ENCODE peak calls at places on chromosomes 6 and 20, in eight cellular contexts. E is HepG2, N is ovary, M is esophagus squamous epithelium, Z is uterus, I is endothelial cell of umbilical vein, Y is stomach, C is NB4. K is an unnamed sample.

GRCh38 chr6:22248513-22249308 is 48.1 kb downstream of the PRL start:
- DNase-seq in E (peak; percentile 6), I (peak; percentile 28), Z (no peak), M (no peak), C (no peak), N (no peak), Y (no peak), K (no peak)

GRCh38 chr6:11270030-11271027 is 37.9 kb upstream of the NEDD9 start:
- DNase-seq in I (peak; percentile 11), M (no peak), E (peak; percentile 72), C (no peak), N (peak; percentile 51), Y (no peak), Z (no peak), K (no peak)

GRCh38 chr6:113825776-113826175 is 31.4 kb upstream of the MARCKS start:
- DNase-seq in C (no peak), N (peak; percentile 83), I (no peak), Z (peak; percentile 80), M (no peak), Y (peak; percentile 90), E (no peak), K (no peak)

GRCh38 chr20:21936261-21936660 is 230.8 kb downstream of the PAX1 start:
- DNase-seq in Z (no peak), Y (no peak), E (no peak), N (no peak), M (no peak), C (no peak), I (no peak), K (no peak)

GRCh38 chr6:123715243-123715863 is 78.6 kb upstream of the TRDN start:
- DNase-seq in E (peak; percentile 39), Z (no peak), M (no peak), C (peak; percentile 54), I (peak; percentile 55), N (no peak), Y (no peak), K (no peak)

GRCh38 chr6:124522335-124522734 is 439.9 kb upstream of the RNF217 start:
- DNase-seq in Y (no peak), M (no peak), Z (no peak), N (no peak), C (no peak), I (no peak), E (no peak), K (no peak)

GRCh38 chr6:117265425-117266266 is at the start of gene VGLL2:
- DNase-seq in E (peak; percentile 15), I (peak; percentile 12), N (peak; percentile 29), C (no peak), Z (no peak), M (no peak), Y (no peak), K (peak; percentile 71)

GRCh38 chr20:54733687-54734086 is 258.3 kb downstream of the DOK5 start:
- DNase-seq in Z (no peak), I (no peak), C (no peak), M (no peak), Y (no peak), N (no peak), E (no peak), K (no peak)

GRCh38 chr6:26026833-26027490 is 60.3 kb upstream of the HFE start:
- DNase-seq in I (peak; percentile 92), C (peak; percentile 99), E (peak; percentile 97), N (peak; percentile 90), Y (peak; percentile 93), Z (peak; percentile 90), M (peak; percentile 71), K (peak; percentile 95)

GRCh38 chr6:21149460-21149859 is 444.1 kb upstream of the SOX4 start:
- DNase-seq in C (no peak), N (no peak), E (no peak), M (no peak), Z (no peak), Y (no peak), I (no peak), K (no peak)

GRCh38 chr6:47083586-47084047 is 41.5 kb upstream of the ADGRF1 start:
- DNase-seq in Y (peak; percentile 88), M (no peak), Z (peak; percentile 95), E (peak; percentile 86), N (peak; percentile 94), C (no peak), I (peak; percentile 83), K (peak; percentile 82)

GRCh38 chr20:3209946-3210317 is 634 bp downstream of the ITPA start:
- DNase-seq in E (no peak), Z (no peak), N (no peak), M (no peak), C (peak; percentile 43), I (peak; percentile 33), Y (no peak), K (no peak)

GRCh38 chr20:60586417-60587105 is 628.3 kb downstream of the CDH26 start:
- DNase-seq in M (no peak), E (no peak), Y (no peak), Z (no peak), N (no peak), I (no peak), C (no peak), K (peak; percentile 74)

GRCh38 chr6:35731414-35731735 is 5.5 kb upstream of the ARMC12 start:
- DNase-seq in C (peak; percentile 97), I (peak; percentile 85), Y (peak; percentile 93), E (peak; percentile 89), N (peak; percentile 98), M (peak; percentile 80), Z (peak; percentile 98), K (peak; percentile 100)
- TF ChIP-seq POLR2A in C (peak; percentile 41), I (no peak), Y (no peak), E (no peak), N (peak; percentile 89), M (no peak), Z (peak; percentile 92), K (peak; percentile 93)

DNA sequence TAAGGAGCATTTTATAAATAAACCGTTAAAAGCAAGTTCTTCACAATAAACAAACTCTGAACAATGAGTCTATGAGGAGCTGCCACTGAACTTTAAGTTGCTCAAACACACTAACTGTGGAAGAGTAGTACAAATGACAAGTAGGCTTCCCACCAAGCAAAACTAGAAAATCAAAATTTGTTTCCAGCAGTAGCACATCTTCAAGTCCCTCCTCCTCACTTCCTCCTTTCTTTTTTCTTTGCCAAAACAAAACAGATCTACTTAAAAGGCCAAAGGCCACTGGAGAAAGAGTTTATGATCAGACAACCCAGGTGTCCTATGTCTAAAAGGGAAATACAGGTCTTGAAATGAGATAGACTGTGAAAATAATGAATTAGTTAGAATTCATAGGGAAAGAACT is 17.1 kb upstream of the FAM135A start:
- DNase-seq in N (no peak), Z (no peak), E (no peak), Y (no peak), M (no peak), C (peak; percentile 19), I (no peak), K (no peak)
- TF ChIP-seq POLR2A in N (no peak), Z (no peak), E (no peak), Y (no peak), M (no peak), C (no peak), I (no peak), K (no peak)

DNA sequence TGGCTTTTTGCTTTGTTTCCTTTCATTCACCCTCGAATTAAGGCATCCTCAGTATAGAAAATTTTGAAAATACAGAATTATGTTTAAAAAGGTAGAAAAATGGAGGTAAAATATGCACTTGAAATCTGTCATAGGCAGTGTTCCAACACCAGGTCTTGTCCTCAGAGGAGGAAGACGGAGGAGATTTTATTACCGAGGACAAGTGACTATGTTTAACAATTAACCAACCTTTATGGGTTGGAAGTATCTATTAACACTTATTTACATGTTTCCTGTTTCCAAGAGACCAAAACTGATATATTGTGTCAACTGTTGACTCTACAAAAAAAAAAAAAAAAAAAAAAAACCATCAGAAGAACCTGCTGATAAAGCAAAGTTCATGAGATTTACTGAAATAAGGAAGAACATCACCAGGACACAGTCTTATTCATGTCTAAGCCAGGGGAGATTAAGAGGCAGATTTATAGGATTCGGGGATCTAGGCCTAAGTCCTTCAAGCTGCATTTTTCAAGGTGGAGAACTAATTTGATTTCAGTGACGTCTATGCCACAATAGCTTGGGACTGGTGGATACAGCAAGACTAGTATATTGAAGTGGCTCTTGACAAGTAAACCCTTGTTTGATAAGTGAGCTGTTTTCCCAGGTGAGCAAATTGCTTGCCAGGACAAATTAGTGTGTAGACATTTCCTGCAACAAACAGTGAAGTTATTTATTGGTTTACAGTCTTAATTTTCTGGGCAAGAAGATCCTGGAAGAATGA is 126.6 kb upstream of the NAA20 start:
- DNase-seq in C (no peak), N (no peak), Y (no peak), I (no peak), E (no peak), M (no peak), Z (no peak), K (no peak)
- TF ChIP-seq POLR2A in C (no peak), N (no peak), Y (no peak), I (no peak), E (no peak), M (no peak), Z (no peak), K (no peak)

DNA sequence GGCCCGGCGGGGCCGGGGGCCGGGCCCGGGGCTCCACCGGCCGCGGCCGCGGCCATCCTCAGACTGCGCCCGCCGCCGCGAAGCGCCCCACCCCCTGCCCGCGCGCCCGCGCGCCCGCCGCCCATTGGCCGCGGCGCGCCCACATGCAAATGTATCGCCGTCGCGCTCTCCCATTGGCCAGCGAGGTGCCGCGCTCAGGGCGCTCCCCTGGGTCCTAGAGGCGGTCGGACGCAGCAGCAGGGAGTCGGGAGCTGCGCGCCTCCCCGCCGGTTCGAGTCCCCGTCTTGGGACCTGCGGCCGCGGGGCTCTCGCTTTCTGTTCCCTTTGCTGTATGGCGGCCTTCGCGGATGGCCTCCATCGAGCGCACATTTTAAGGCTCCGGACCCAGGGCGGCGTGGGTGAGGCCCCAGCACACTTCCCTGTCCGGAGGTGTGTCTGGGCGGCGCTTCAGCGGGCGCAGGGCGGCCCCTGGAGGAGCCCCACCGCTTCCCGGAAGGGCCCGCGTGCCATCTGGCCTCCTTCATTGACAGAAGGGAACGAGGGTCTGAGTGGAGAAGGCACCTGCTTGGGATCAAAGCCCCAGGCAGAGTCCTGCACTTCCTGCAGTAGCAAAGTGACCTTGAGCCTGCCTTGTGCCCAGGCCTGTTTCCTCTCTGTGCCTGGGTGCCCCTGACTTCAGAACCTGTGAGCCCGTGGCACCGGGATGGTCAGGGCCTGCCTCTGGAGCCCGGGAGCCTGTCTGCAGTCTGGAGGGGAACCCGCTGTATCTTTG is at the start of gene CABLES2:
- DNase-seq in N (peak; percentile 92), M (peak; percentile 72), E (peak; percentile 93), I (peak; percentile 89), Y (peak; percentile 95), C (peak; percentile 96), Z (peak; percentile 93), K (peak; percentile 97)
- TF ChIP-seq POLR2A in N (no peak), M (no peak), E (no peak), I (no peak), Y (no peak), C (peak; percentile 40), Z (peak; percentile 46), K (no peak)